ENCODE peak calls at places on chromosomes 6 and 20, in ten cellular contexts. S, X, J, Z, H, A, W, R, G and O are unnamed samples.

GRCh38 chr6:170243386-170243785 is 47.5 kb downstream of the DLL1 start:
- DNase-seq in H (no peak), G (no peak), X (no peak), A (no peak), S (no peak), Z (no peak), W (no peak), J (no peak), R (no peak), O (no peak)

GRCh38 chr6:4906942-4907300 is 96.9 kb downstream of the RPP40 start:
- DNase-seq in W (peak; percentile 44), R (no peak), H (no peak), X (peak; percentile 34), A (no peak), J (no peak), G (peak; percentile 27), S (no peak), Z (no peak), O (no peak)

GRCh38 chr6:89098461-89098860 is 17.9 kb downstream of the PNRC1 start:
- DNase-seq in J (no peak), A (no peak), S (no peak), H (no peak), Z (no peak), G (no peak), W (no peak), X (no peak), R (no peak), O (no peak)

GRCh38 chr6:139977887-139978332 is 603.5 kb upstream of the CITED2 start:
- DNase-seq in W (peak; percentile 86), A (peak; percentile 82), H (peak; percentile 75), S (peak; percentile 73), X (peak; percentile 72), R (peak; percentile 96), G (peak; percentile 78), Z (peak; percentile 34), J (no peak), O (peak; percentile 93)

GRCh38 chr6:84150680-84151079 is 76.8 kb downstream of the CEP162 start:
- DNase-seq in H (peak; percentile 97), A (peak; percentile 42), W (peak; percentile 96), Z (no peak), X (peak; percentile 88), J (no peak), R (peak; percentile 70), G (peak; percentile 80), S (peak; percentile 1), O (no peak)

GRCh38 chr20:2734899-2735298 is 42.3 kb downstream of the EBF4 start:
- DNase-seq in A (no peak), H (no peak), X (no peak), R (no peak), Z (no peak), S (no peak), G (no peak), W (no peak), J (no peak), O (no peak)

GRCh38 chr6:125053809-125054208 is 91.6 kb downstream of the RNF217 start:
- DNase-seq in J (no peak), G (no peak), X (no peak), S (no peak), A (no peak), H (no peak), W (no peak), R (no peak), Z (no peak), O (no peak)

GRCh38 chr6:25377672-25378071 is 98.5 kb downstream of the CARMIL1 start:
- DNase-seq in R (no peak), X (no peak), H (no peak), Z (no peak), S (no peak), W (no peak), J (no peak), G (no peak), A (no peak), O (no peak)

GRCh38 chr20:19275038-19275629 is 62.7 kb downstream of the SLC24A3 start:
- DNase-seq in X (no peak), H (no peak), R (no peak), J (no peak), S (no peak), A (no peak), W (no peak), Z (peak; percentile 30), G (no peak), O (no peak)

GRCh38 chr20:17928211-17928611 is 40.4 kb downstream of the SNX5 start:
- DNase-seq in A (no peak), H (peak; percentile 58), Z (no peak), J (no peak), S (no peak), X (no peak), R (no peak), G (peak; percentile 76), W (no peak), O (no peak)

GRCh38 chr20:32006053-32006452 is 4.2 kb upstream of the CCM2L start:
- DNase-seq in H (no peak), G (no peak), R (no peak), X (no peak), Z (no peak), W (no peak), A (no peak), S (no peak), J (no peak), O (no peak)

GRCh38 chr6:141956046-141956761 is 176.5 kb upstream of the GJE1 start:
- DNase-seq in R (peak; percentile 36), G (peak; percentile 35), S (no peak), J (no peak), A (peak; percentile 40), H (peak; percentile 7), Z (no peak), X (peak; percentile 14), W (peak; percentile 41), O (peak; percentile 52)

GRCh38 chr6:5644523-5645183 is 362.1 kb downstream of the NRN1 start:
- DNase-seq in S (no peak), J (no peak), R (no peak), H (no peak), X (no peak), W (no peak), G (no peak), A (no peak), Z (no peak), O (no peak)

DNA sequence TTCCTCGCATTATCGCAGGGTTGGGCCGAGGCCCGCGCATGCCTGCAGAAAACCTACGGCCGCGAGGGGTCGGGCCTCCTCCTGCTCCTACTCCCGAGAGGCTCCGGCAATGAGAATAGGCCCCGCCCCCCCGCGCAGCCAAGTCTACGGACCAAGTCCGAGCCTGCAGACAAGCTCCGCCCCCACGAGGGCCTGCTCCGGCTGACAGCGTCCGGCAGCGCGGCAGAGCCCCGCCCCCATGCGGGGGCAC is 3.1 kb upstream of the GPSM3 start:
- DNase-seq in S (peak; percentile 98), X (peak; percentile 99), G (peak; percentile 99), A (peak; percentile 100), W (peak; percentile 100), J (peak; percentile 100), R (peak; percentile 100), H (peak; percentile 99), Z (peak; percentile 100), O (peak; percentile 84)
- TF ChIP-seq CTCF in S (peak; percentile 47), X (peak; percentile 49), G (peak; percentile 68), A (peak; percentile 25), W (peak; percentile 53), J (no peak), R (peak; percentile 34), H (peak; percentile 31), Z (peak; percentile 8), O (peak; percentile 42)

DNA sequence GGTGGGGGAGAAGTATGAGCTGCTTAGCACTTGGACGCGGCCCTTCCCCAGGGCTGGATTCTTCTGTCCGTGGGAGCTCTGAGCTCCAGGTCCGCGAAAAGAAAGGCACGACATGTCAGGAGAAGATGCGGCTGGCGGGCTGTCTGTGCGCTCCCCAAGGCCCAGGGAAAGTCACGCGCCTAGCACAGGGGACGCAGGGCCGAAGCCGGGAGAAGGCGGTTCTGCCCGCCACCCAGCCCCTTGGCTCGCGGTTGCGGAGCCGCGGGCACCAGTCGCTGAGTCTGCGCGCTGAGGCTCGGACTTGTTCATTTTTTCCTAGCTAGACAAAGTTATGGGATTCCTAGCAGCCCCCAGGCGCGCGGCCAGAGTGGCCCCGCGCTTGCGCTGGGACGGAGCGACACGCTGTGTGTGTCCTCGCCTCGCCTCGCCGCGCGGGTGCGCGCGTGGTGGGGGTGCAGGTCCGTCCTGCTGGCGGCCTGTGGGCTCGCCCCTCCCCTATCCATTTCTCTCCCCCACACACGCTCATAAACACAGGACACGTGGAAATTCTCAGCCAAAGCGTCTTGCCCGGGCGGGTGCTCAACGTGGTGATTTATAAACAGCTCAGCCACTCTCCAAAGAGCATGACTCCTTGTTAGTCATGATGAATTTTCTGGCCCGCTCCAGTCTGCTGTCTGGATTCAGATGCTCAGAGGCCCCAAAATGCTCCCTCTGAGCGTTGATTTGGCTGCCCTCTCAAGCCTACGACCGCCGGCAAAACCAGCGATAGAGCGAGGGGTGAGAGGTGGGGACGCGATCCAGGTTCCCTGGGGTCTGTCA is 1.9 kb upstream of the POU3F2 start:
- DNase-seq in Z (no peak), H (peak; percentile 86), W (peak; percentile 84), X (peak; percentile 74), J (peak; percentile 58), S (peak; percentile 21), G (peak; percentile 80), A (peak; percentile 41), R (peak; percentile 43), O (no peak)
- H3K4me3 ChIP-seq in Z (no peak overlapping the region), H (peak overlapping the region; percentile 10), W (peak overlapping the region; percentile 53), X (peak overlapping the region; percentile 23), J (peak overlapping the region; percentile 66), S (peak overlapping the region; percentile 13), G (peak overlapping the region; percentile 53), A (peak overlapping the region; percentile 55), R (no peak overlapping the region), O (peak overlapping the region; percentile 49)

DNA sequence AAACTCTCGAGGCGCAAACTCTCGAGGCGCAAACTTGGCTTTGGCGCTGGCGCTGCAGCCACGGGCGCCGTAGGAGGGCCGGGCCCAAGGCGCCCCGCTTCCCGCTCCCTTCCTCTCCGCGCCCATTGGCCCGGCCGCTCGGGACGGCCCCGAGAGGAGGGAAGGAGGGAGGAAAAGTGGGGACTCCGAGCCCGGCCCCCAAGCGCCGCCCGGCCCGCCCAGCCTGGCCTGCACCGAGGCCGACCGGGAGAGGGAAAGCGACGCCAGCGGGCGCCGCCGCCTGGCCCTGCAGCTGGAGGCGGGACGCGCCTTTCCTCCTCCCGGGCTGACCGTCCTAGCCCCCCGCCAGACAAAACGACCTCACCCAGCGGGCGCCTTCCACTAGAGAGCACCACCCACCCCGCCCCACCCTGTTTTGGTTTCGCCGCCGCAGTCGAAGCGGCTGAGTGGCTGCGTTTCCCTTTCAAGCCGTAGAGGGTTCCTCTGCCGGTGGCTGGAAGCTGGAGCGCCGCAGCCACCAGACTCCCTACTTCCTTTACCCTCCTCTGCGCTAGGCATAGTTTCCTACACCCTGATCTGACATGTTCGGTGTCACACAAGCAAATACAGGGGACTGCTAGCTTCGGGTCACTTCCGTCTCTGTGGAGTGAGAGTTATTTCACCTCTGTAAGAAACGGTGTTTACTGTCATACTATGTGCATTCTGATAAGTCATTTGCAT is at the start of gene MBOAT1:
- DNase-seq in J (peak; percentile 88), Z (peak; percentile 92), X (peak; percentile 87), W (peak; percentile 98), R (peak; percentile 92), A (peak; percentile 96), H (peak; percentile 82), S (peak; percentile 49), G (peak; percentile 83), O (no peak)
- TF ChIP-seq CTCF in J (no peak), Z (no peak), X (no peak), W (no peak), R (no peak), A (no peak), H (no peak), S (peak; percentile 16), G (peak; percentile 15), O (no peak)

DNA sequence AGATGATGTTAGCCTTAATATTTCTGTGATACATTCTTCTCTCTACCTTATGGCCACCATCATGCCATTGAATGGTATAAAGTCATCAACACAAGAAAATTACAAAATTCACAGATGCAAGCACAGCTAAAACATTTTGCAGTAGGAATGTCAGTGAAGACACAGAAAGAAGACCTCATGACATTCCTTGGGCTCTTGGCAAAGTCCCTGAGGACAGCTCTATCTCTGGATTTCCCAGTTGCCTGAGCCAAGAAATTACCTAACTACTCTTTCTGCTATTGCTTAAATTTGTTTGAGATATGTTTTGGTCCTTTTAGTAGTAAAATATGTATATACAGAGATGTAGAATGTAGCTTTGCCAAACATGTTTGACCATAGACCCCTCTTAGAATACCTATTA is 201.0 kb upstream of the STXBP5 start:
- DNase-seq in X (no peak), W (no peak), R (peak; percentile 40), Z (no peak), H (peak; percentile 16), G (no peak), J (no peak), A (peak; percentile 39), S (no peak), O (no peak)
- H3K4me3 ChIP-seq in X (no peak overlapping the region), W (no peak overlapping the region), R (no peak overlapping the region), Z (no peak overlapping the region), H (no peak overlapping the region), G (no peak overlapping the region), J (no peak overlapping the region), A (no peak overlapping the region), S (no peak overlapping the region), O (no peak overlapping the region)